ENCODE peak calls at places on chromosomes 16 and 17, in eight cellular contexts. One of them, this sample, is unnamed.

GRCh38 chr17:55273579-55274370 is 9.0 kb downstream of the HLF start:
- DNase-seq in NCI-H1417: no peak
- DNase-seq in T-helper 2 cell: no peak
- DNase-seq in lower leg skin: no peak
- DNase-seq in HFFc6: peak; percentile 8
- DNase-seq in psoas muscle: peak; percentile 79
- DNase-seq in stimulated activated CD4-positive, alpha-beta T cell treated with anti-CD3 and anti-CD28 coated beads, Interleukin-1b, Interleukin-23, amount 100 ng/mL, for 1 hour: no peak
- DNase-seq in SHP77: no peak
- DNase-seq in this sample: no peak

GRCh38 chr17:6110088-6110487 is 39.9 kb downstream of the WSCD1 start:
- DNase-seq in NCI-H1417: no peak
- DNase-seq in T-helper 2 cell: no peak
- DNase-seq in lower leg skin: no peak
- DNase-seq in HFFc6: no peak
- DNase-seq in psoas muscle: no peak
- DNase-seq in stimulated activated CD4-positive, alpha-beta T cell treated with anti-CD3 and anti-CD28 coated beads, Interleukin-1b, Interleukin-23, amount 100 ng/mL, for 1 hour: no peak
- DNase-seq in SHP77: no peak
- DNase-seq in this sample: no peak

GRCh38 chr17:81123052-81124048 is 42.0 kb upstream of the PVALEF start:
- DNase-seq in NCI-H1417: no peak
- DNase-seq in T-helper 2 cell: no peak
- DNase-seq in lower leg skin: no peak
- DNase-seq in HFFc6: no peak
- DNase-seq in psoas muscle: no peak
- DNase-seq in stimulated activated CD4-positive, alpha-beta T cell treated with anti-CD3 and anti-CD28 coated beads, Interleukin-1b, Interleukin-23, amount 100 ng/mL, for 1 hour: no peak
- DNase-seq in SHP77: no peak
- DNase-seq in this sample: no peak

GRCh38 chr16:69840975-69841374 is 78.8 kb downstream of the WWP2 start:
- DNase-seq in NCI-H1417: no peak
- DNase-seq in T-helper 2 cell: no peak
- DNase-seq in lower leg skin: no peak
- DNase-seq in HFFc6: no peak
- DNase-seq in psoas muscle: no peak
- DNase-seq in stimulated activated CD4-positive, alpha-beta T cell treated with anti-CD3 and anti-CD28 coated beads, Interleukin-1b, Interleukin-23, amount 100 ng/mL, for 1 hour: no peak
- DNase-seq in SHP77: no peak
- DNase-seq in this sample: no peak

GRCh38 chr17:57484081-57484666 is 227.9 kb downstream of the MSI2 start:
- DNase-seq in NCI-H1417: no peak
- DNase-seq in T-helper 2 cell: no peak
- DNase-seq in lower leg skin: no peak
- DNase-seq in HFFc6: peak; percentile 68
- DNase-seq in psoas muscle: no peak
- DNase-seq in stimulated activated CD4-positive, alpha-beta T cell treated with anti-CD3 and anti-CD28 coated beads, Interleukin-1b, Interleukin-23, amount 100 ng/mL, for 1 hour: no peak
- DNase-seq in SHP77: no peak
- DNase-seq in this sample: no peak

GRCh38 chr16:66740010-66740409 is 11.4 kb downstream of the DYNC1LI2 start:
- DNase-seq in NCI-H1417: no peak
- DNase-seq in T-helper 2 cell: no peak
- DNase-seq in lower leg skin: no peak
- DNase-seq in HFFc6: peak; percentile 30
- DNase-seq in psoas muscle: no peak
- DNase-seq in stimulated activated CD4-positive, alpha-beta T cell treated with anti-CD3 and anti-CD28 coated beads, Interleukin-1b, Interleukin-23, amount 100 ng/mL, for 1 hour: no peak
- DNase-seq in SHP77: peak; percentile 11
- DNase-seq in this sample: no peak

GRCh38 chr17:65170839-65171238 is 33.7 kb downstream of the RGS9 start:
- DNase-seq in NCI-H1417: peak; percentile 38
- DNase-seq in T-helper 2 cell: no peak
- DNase-seq in lower leg skin: no peak
- DNase-seq in HFFc6: no peak
- DNase-seq in psoas muscle: no peak
- DNase-seq in stimulated activated CD4-positive, alpha-beta T cell treated with anti-CD3 and anti-CD28 coated beads, Interleukin-1b, Interleukin-23, amount 100 ng/mL, for 1 hour: no peak
- DNase-seq in SHP77: peak; percentile 22
- DNase-seq in this sample: no peak

GRCh38 chr16:7376227-7376626 is 43.6 kb downstream of the RBFOX1 start:
- DNase-seq in NCI-H1417: no peak
- DNase-seq in T-helper 2 cell: no peak
- DNase-seq in lower leg skin: no peak
- DNase-seq in HFFc6: no peak
- DNase-seq in psoas muscle: no peak
- DNase-seq in stimulated activated CD4-positive, alpha-beta T cell treated with anti-CD3 and anti-CD28 coated beads, Interleukin-1b, Interleukin-23, amount 100 ng/mL, for 1 hour: no peak
- DNase-seq in SHP77: no peak
- DNase-seq in this sample: no peak

GRCh38 chr16:69703638-69704037 is 22.7 kb downstream of the NQO1 start:
- DNase-seq in NCI-H1417: no peak
- DNase-seq in T-helper 2 cell: no peak
- DNase-seq in lower leg skin: no peak
- DNase-seq in HFFc6: no peak
- DNase-seq in psoas muscle: no peak
- DNase-seq in stimulated activated CD4-positive, alpha-beta T cell treated with anti-CD3 and anti-CD28 coated beads, Interleukin-1b, Interleukin-23, amount 100 ng/mL, for 1 hour: no peak
- DNase-seq in SHP77: no peak
- DNase-seq in this sample: no peak

GRCh38 chr17:76440722-76441362 is 12.1 kb downstream of the UBE2O start:
- DNase-seq in NCI-H1417: no peak
- DNase-seq in T-helper 2 cell: no peak
- DNase-seq in lower leg skin: no peak
- DNase-seq in HFFc6: no peak
- DNase-seq in psoas muscle: no peak
- DNase-seq in stimulated activated CD4-positive, alpha-beta T cell treated with anti-CD3 and anti-CD28 coated beads, Interleukin-1b, Interleukin-23, amount 100 ng/mL, for 1 hour: no peak
- DNase-seq in SHP77: no peak
- DNase-seq in this sample: no peak

GRCh38 chr17:30376621-30377452 is 1.9 kb upstream of the CPD start:
- DNase-seq in NCI-H1417: peak; percentile 98
- DNase-seq in T-helper 2 cell: peak; percentile 40
- DNase-seq in lower leg skin: no peak
- DNase-seq in HFFc6: peak; percentile 20
- DNase-seq in psoas muscle: no peak
- DNase-seq in stimulated activated CD4-positive, alpha-beta T cell treated with anti-CD3 and anti-CD28 coated beads, Interleukin-1b, Interleukin-23, amount 100 ng/mL, for 1 hour: no peak
- DNase-seq in SHP77: peak; percentile 78
- DNase-seq in this sample: no peak

GRCh38 chr17:74738051-74738996 is 1.3 kb downstream of the RAB37 start:
- DNase-seq in NCI-H1417: no peak
- DNase-seq in T-helper 2 cell: peak; percentile 53
- DNase-seq in lower leg skin: no peak
- DNase-seq in HFFc6: no peak
- DNase-seq in psoas muscle: no peak
- DNase-seq in stimulated activated CD4-positive, alpha-beta T cell treated with anti-CD3 and anti-CD28 coated beads, Interleukin-1b, Interleukin-23, amount 100 ng/mL, for 1 hour: peak; percentile 51
- DNase-seq in SHP77: peak; percentile 65
- DNase-seq in this sample: peak; percentile 91

GRCh38 chr16:58462997-58463891 is 36.7 kb upstream of the NDRG4 start:
- DNase-seq in NCI-H1417: no peak
- DNase-seq in T-helper 2 cell: no peak
- DNase-seq in lower leg skin: no peak
- DNase-seq in HFFc6: no peak
- DNase-seq in psoas muscle: no peak
- DNase-seq in stimulated activated CD4-positive, alpha-beta T cell treated with anti-CD3 and anti-CD28 coated beads, Interleukin-1b, Interleukin-23, amount 100 ng/mL, for 1 hour: no peak
- DNase-seq in SHP77: no peak
- DNase-seq in this sample: no peak

GRCh38 chr17:83014297-83014696 is 65.1 kb upstream of the METRNL start:
- DNase-seq in NCI-H1417: no peak
- DNase-seq in T-helper 2 cell: no peak
- DNase-seq in lower leg skin: no peak
- DNase-seq in HFFc6: no peak
- DNase-seq in psoas muscle: no peak
- DNase-seq in stimulated activated CD4-positive, alpha-beta T cell treated with anti-CD3 and anti-CD28 coated beads, Interleukin-1b, Interleukin-23, amount 100 ng/mL, for 1 hour: no peak
- DNase-seq in SHP77: peak; percentile 26
- DNase-seq in this sample: no peak

GRCh38 chr16:14289692-14290340 is 218.7 kb downstream of the MRTFB start:
- DNase-seq in NCI-H1417: peak; percentile 14
- DNase-seq in T-helper 2 cell: no peak
- DNase-seq in lower leg skin: no peak
- DNase-seq in HFFc6: no peak
- DNase-seq in psoas muscle: no peak
- DNase-seq in stimulated activated CD4-positive, alpha-beta T cell treated with anti-CD3 and anti-CD28 coated beads, Interleukin-1b, Interleukin-23, amount 100 ng/mL, for 1 hour: no peak
- DNase-seq in SHP77: peak; percentile 63
- DNase-seq in this sample: no peak

GRCh38 chr17:71631483-71631882 is 489.3 kb upstream of the SOX9 start:
- DNase-seq in NCI-H1417: no peak
- DNase-seq in T-helper 2 cell: no peak
- DNase-seq in lower leg skin: no peak
- DNase-seq in HFFc6: peak; percentile 36
- DNase-seq in psoas muscle: no peak
- DNase-seq in stimulated activated CD4-positive, alpha-beta T cell treated with anti-CD3 and anti-CD28 coated beads, Interleukin-1b, Interleukin-23, amount 100 ng/mL, for 1 hour: no peak
- DNase-seq in SHP77: no peak
- DNase-seq in this sample: no peak

GRCh38 chr17:7843536-7844291 is 9.7 kb downstream of the KDM6B start:
- DNase-seq in NCI-H1417: peak; percentile 79
- DNase-seq in T-helper 2 cell: peak; percentile 83
- DNase-seq in lower leg skin: peak; percentile 62
- DNase-seq in HFFc6: peak; percentile 59
- DNase-seq in psoas muscle: peak; percentile 85
- DNase-seq in stimulated activated CD4-positive, alpha-beta T cell treated with anti-CD3 and anti-CD28 coated beads, Interleukin-1b, Interleukin-23, amount 100 ng/mL, for 1 hour: peak; percentile 89
- DNase-seq in SHP77: peak; percentile 86
- DNase-seq in this sample: peak; percentile 67

GRCh38 chr17:44651228-44651627 is 5.0 kb upstream of the MEIOC start:
- DNase-seq in NCI-H1417: no peak
- DNase-seq in T-helper 2 cell: no peak
- DNase-seq in lower leg skin: no peak
- DNase-seq in HFFc6: no peak
- DNase-seq in psoas muscle: no peak
- DNase-seq in stimulated activated CD4-positive, alpha-beta T cell treated with anti-CD3 and anti-CD28 coated beads, Interleukin-1b, Interleukin-23, amount 100 ng/mL, for 1 hour: no peak
- DNase-seq in SHP77: no peak
- DNase-seq in this sample: no peak

GRCh38 chr17:13084420-13084819 is 66.6 kb upstream of the ELAC2 start:
- DNase-seq in NCI-H1417: no peak
- DNase-seq in T-helper 2 cell: no peak
- DNase-seq in lower leg skin: no peak
- DNase-seq in HFFc6: no peak
- DNase-seq in psoas muscle: no peak
- DNase-seq in stimulated activated CD4-positive, alpha-beta T cell treated with anti-CD3 and anti-CD28 coated beads, Interleukin-1b, Interleukin-23, amount 100 ng/mL, for 1 hour: no peak
- DNase-seq in SHP77: no peak
- DNase-seq in this sample: no peak

GRCh38 chr16:11762431-11762830 is 19.8 kb upstream of the TXNDC11 start:
- DNase-seq in NCI-H1417: no peak
- DNase-seq in T-helper 2 cell: no peak
- DNase-seq in lower leg skin: no peak
- DNase-seq in HFFc6: no peak
- DNase-seq in psoas muscle: no peak
- DNase-seq in stimulated activated CD4-positive, alpha-beta T cell treated with anti-CD3 and anti-CD28 coated beads, Interleukin-1b, Interleukin-23, amount 100 ng/mL, for 1 hour: no peak
- DNase-seq in SHP77: no peak
- DNase-seq in this sample: no peak